ENCODE peak calls at places on chromosomes 3 and 15, in four cellular contexts. U is HepG2, L is HCT116, C is K562. J is an unnamed sample.

GRCh38 chr3:100797921-100798491 is 88.7 kb downstream of the TFG start:
- DNase-seq in U (no peak), L (no peak), C (no peak), J (no peak)

GRCh38 chr15:77482570-77482969 is 61.9 kb downstream of the HMG20A start:
- DNase-seq in U (no peak), L (no peak), C (no peak), J (no peak)

GRCh38 chr3:180277036-180277435 is 240.3 kb upstream of the PEX5L start:
- DNase-seq in U (peak), L (no peak), C (no peak), J (no peak)

GRCh38 chr3:111594205-111594604 is 941 bp downstream of the ZBED2 start:
- DNase-seq in U (no peak), L (no peak), C (no peak), J (no peak)

GRCh38 chr3:72447059-72447946 is 400.9 kb downstream of the SHQ1 start:
- DNase-seq in U (peak), L (peak), C (peak), J (peak)

GRCh38 chr15:63506537-63507035 is 2.2 kb downstream of the USP3 start:
- DNase-seq in U (peak), L (no peak), C (no peak), J (no peak)

GRCh38 chr3:78285032-78285728 is 1245.3 kb downstream of the ROBO2 start:
- DNase-seq in U (no peak), L (no peak), C (no peak), J (no peak)

GRCh38 chr3:11601446-11602241 is 42.1 kb downstream of the VGLL4 start:
- DNase-seq in U (no peak), L (no peak), C (no peak), J (no peak)

GRCh38 chr3:39318311-39318710 is 11.2 kb upstream of the CCR8 start:
- DNase-seq in U (no peak), L (no peak), C (no peak), J (no peak)
- TF ChIP-seq ELF1 in U (no peak), L (no peak), C (no peak), J (no peak)

GRCh38 chr3:42209917-42210316 is 56.1 kb downstream of the CCK start:
- DNase-seq in U (no peak), L (no peak), C (no peak), J (no peak)
- TF ChIP-seq YY1 in U (no peak), L (no peak), C (no peak), J (no peak)

GRCh38 chr3:190860531-190860930 is 2.0 kb downstream of the GMNC start:
- DNase-seq in U (no peak), L (no peak), C (no peak), J (no peak)

GRCh38 chr3:190862209-190863118 is at the start of gene GMNC:
- DNase-seq in U (peak), L (peak), C (no peak), J (peak)

GRCh38 chr3:190864002-190864401 is 1.5 kb upstream of the GMNC start:
- DNase-seq in U (no peak), L (no peak), C (no peak), J (no peak)

GRCh38 chr3:190865419-190865818 is 2.9 kb upstream of the GMNC start:
- DNase-seq in U (peak), L (no peak), C (no peak), J (no peak)

GRCh38 chr3:190863119-190863465 is 598 bp upstream of the GMNC start:
- DNase-seq in U (no peak), L (no peak), C (no peak), J (no peak)
- TF ChIP-seq ELF1 in U (no peak), L (no peak), C (no peak), J (no peak)

GRCh38 chr15:59294574-59294960 is 78.1 kb downstream of the MYO1E start:
- DNase-seq in U (no peak), L (no peak), C (no peak), J (no peak)

GRCh38 chr15:59296181-59296617 is 76.5 kb downstream of the MYO1E start:
- DNase-seq in U (no peak), L (no peak), C (no peak), J (no peak)

GRCh38 chr15:59292393-59292792 is 80.3 kb downstream of the MYO1E start:
- DNase-seq in U (peak), L (no peak), C (no peak), J (no peak)

GRCh38 chr15:59295742-59296090 is 77.0 kb downstream of the MYO1E start:
- DNase-seq in U (no peak), L (no peak), C (no peak), J (no peak)

GRCh38 chr15:59294961-59295741 is 77.5 kb downstream of the MYO1E start:
- DNase-seq in U (no peak), L (peak), C (no peak), J (no peak)
- TF ChIP-seq YY1 in U (no peak), L (no peak), C (no peak), J (no peak)

GRCh38 chr3:64878372-64878771 is 190.6 kb upstream of the ADAMTS9 start:
- DNase-seq in U (no peak), L (no peak), C (no peak), J (no peak)
- TF ChIP-seq ELF1 in U (no peak), L (no peak), C (no peak), J (no peak)

DNA sequence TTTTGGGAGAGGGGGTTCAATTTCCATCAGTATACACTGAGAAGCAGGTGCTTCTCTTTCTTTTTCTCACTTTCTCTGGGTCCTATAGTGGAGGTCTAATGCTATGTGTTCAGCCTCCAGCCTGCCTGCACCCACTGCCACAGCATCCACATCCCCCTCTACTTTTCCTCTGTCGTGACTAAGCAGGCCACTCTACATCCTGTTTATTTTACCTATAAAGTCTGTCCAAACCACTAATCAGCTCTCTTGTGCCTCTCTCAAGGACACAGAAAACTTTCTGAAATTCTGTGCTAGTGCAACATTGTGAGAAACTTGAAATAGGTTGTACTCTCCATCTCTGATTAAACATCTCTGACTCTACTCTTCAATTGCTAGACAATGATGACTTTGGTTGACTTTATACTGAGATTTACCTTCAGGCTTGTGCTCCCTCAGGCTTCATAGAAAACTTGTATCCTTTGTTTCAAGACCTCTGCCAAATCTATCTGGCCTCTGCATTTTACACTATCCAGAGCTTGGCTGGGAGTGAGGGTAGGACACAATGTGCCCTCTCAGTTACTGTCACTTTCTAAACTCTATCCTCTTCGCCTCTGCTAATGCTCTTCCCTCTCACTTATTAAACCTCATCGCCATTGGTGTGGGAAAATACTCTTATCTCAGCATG is 28.0 kb downstream of the SUCNR1 start:
- DNase-seq in U (no peak), L (no peak), C (no peak), J (no peak)
- TF ChIP-seq YY1 in U (no peak), L (no peak), C (no peak), J (no peak)

GRCh38 chr15:58737298-58737697 is 12.2 kb downstream of the ADAM10 start:
- DNase-seq in U (no peak), L (no peak), C (no peak), J (no peak)

GRCh38 chr15:58741032-58741431 is 8.5 kb downstream of the ADAM10 start:
- DNase-seq in U (no peak), L (no peak), C (no peak), J (no peak)

GRCh38 chr15:58736244-58736643 is 13.3 kb downstream of the ADAM10 start:
- DNase-seq in U (no peak), L (no peak), C (no peak), J (no peak)

GRCh38 chr15:58734859-58735258 is 14.6 kb downstream of the ADAM10 start:
- DNase-seq in U (no peak), L (no peak), C (no peak), J (no peak)

GRCh38 chr15:58738051-58738707 is 11.3 kb downstream of the ADAM10 start:
- DNase-seq in U (no peak), L (no peak), C (no peak), J (no peak)
- TF ChIP-seq ELF1 in U (no peak), L (no peak), C (no peak), J (no peak)

DNA sequence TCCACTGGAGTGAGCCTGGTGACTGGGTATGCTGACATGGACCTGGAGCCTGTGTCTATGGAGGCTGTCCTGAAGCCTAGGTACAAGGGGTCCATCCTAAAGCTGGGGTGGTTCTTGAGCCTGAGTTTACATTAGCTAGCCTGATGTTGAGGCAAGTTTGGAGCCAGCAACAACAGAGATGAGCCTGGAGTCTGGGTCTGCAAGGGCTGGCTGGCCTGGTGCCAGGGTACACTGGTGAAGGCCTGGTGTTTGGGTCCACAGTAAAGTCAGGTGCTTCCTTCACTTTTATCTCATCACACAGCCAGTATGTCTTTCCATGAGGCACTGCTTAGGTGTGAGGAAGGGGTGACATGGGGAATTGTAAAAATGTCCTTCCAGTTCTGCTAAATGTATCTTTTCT is 49.5 kb downstream of the TP63 start:
- DNase-seq in U (no peak), L (no peak), C (no peak), J (no peak)
- TF ChIP-seq YY1 in U (no peak), L (no peak), C (no peak), J (no peak)